ENCODE peak calls at places on chromosomes 11 and 22, in six cellular contexts. One of them, this sample, is unnamed.

GRCh38 chr22:23137905-23138520 is 3.8 kb downstream of the RSPH14 start:
- DNase-seq in CD8-positive, alpha-beta T cell: no peak
- DNase-seq in uterus: no peak
- DNase-seq in stomach: no peak
- DNase-seq in A549: no peak
- DNase-seq in lower lobe of right lung: no peak
- DNase-seq in this sample: no peak

GRCh38 chr11:100730266-100730665 is 43.2 kb downstream of the ARHGAP42 start:
- DNase-seq in CD8-positive, alpha-beta T cell: no peak
- DNase-seq in uterus: no peak
- DNase-seq in stomach: no peak
- DNase-seq in lower lobe of right lung: no peak
- DNase-seq in A549: no peak
- DNase-seq in this sample: no peak

GRCh38 chr11:47376543-47377371 is 1.6 kb downstream of the SPI1 start:
- DNase-seq in A549: no peak
- DNase-seq in lower lobe of right lung: peak
- DNase-seq in stomach: no peak
- DNase-seq in uterus: no peak
- DNase-seq in CD8-positive, alpha-beta T cell: no peak
- DNase-seq in this sample: peak

GRCh38 chr11:12789054-12789453 is 114.8 kb downstream of the TEAD1 start:
- DNase-seq in uterus: no peak
- DNase-seq in A549: no peak
- DNase-seq in stomach: no peak
- DNase-seq in CD8-positive, alpha-beta T cell: no peak
- DNase-seq in lower lobe of right lung: no peak
- DNase-seq in this sample: no peak

GRCh38 chr11:46808804-46809431 is 37.2 kb downstream of the CKAP5 start:
- DNase-seq in A549: peak
- DNase-seq in CD8-positive, alpha-beta T cell: no peak
- DNase-seq in uterus: no peak
- DNase-seq in lower lobe of right lung: no peak
- DNase-seq in stomach: no peak
- DNase-seq in this sample: no peak

GRCh38 chr11:86990520-86990919 is 35.3 kb upstream of the FZD4 start:
- DNase-seq in A549: no peak
- DNase-seq in uterus: no peak
- DNase-seq in stomach: no peak
- DNase-seq in lower lobe of right lung: no peak
- DNase-seq in CD8-positive, alpha-beta T cell: no peak
- DNase-seq in this sample: no peak

GRCh38 chr11:32200448-32200847 is 109.6 kb downstream of the RCN1 start:
- DNase-seq in CD8-positive, alpha-beta T cell: no peak
- DNase-seq in uterus: no peak
- DNase-seq in A549: no peak
- DNase-seq in lower lobe of right lung: no peak
- DNase-seq in stomach: no peak
- DNase-seq in this sample: no peak

GRCh38 chr22:50190182-50190951 is 4.7 kb downstream of the TRABD start:
- DNase-seq in lower lobe of right lung: peak
- DNase-seq in uterus: peak
- DNase-seq in stomach: peak
- DNase-seq in CD8-positive, alpha-beta T cell: peak
- DNase-seq in A549: peak
- DNase-seq in this sample: peak

GRCh38 chr22:45688606-45689080 is 17.0 kb downstream of the ATXN10 start:
- DNase-seq in CD8-positive, alpha-beta T cell: no peak
- DNase-seq in A549: peak
- DNase-seq in lower lobe of right lung: no peak
- DNase-seq in stomach: no peak
- DNase-seq in uterus: no peak
- DNase-seq in this sample: no peak

GRCh38 chr11:113859665-113860064 is 15.7 kb downstream of the USP28 start:
- DNase-seq in A549: no peak
- DNase-seq in stomach: no peak
- DNase-seq in lower lobe of right lung: no peak
- DNase-seq in CD8-positive, alpha-beta T cell: no peak
- DNase-seq in uterus: no peak
- DNase-seq in this sample: no peak

GRCh38 chr11:104668797-104669463 is 229.3 kb downstream of the CASP12 start:
- DNase-seq in uterus: no peak
- DNase-seq in CD8-positive, alpha-beta T cell: no peak
- DNase-seq in A549: no peak
- DNase-seq in lower lobe of right lung: no peak
- DNase-seq in stomach: no peak
- DNase-seq in this sample: no peak

GRCh38 chr22:28424427-28425080 is 255.1 kb downstream of the TTC28 start:
- DNase-seq in lower lobe of right lung: no peak
- DNase-seq in stomach: no peak
- DNase-seq in uterus: no peak
- DNase-seq in A549: no peak
- DNase-seq in CD8-positive, alpha-beta T cell: no peak
- DNase-seq in this sample: no peak

GRCh38 chr11:65972116-65972515 is 10.6 kb downstream of the SART1 start:
- DNase-seq in stomach: no peak
- DNase-seq in lower lobe of right lung: no peak
- DNase-seq in A549: no peak
- DNase-seq in CD8-positive, alpha-beta T cell: no peak
- DNase-seq in uterus: no peak
- DNase-seq in this sample: no peak

GRCh38 chr11:116586392-116586791 is 186.4 kb downstream of the BUD13 start:
- DNase-seq in stomach: no peak
- DNase-seq in uterus: no peak
- DNase-seq in A549: no peak
- DNase-seq in lower lobe of right lung: no peak
- DNase-seq in CD8-positive, alpha-beta T cell: no peak
- DNase-seq in this sample: no peak

GRCh38 chr11:116589402-116589801 is 183.4 kb downstream of the BUD13 start:
- DNase-seq in uterus: no peak
- DNase-seq in stomach: no peak
- DNase-seq in A549: no peak
- DNase-seq in CD8-positive, alpha-beta T cell: no peak
- DNase-seq in lower lobe of right lung: no peak
- DNase-seq in this sample: no peak

GRCh38 chr11:116595305-116595880 is 177.4 kb downstream of the BUD13 start:
- DNase-seq in lower lobe of right lung: no peak
- DNase-seq in uterus: no peak
- DNase-seq in A549: no peak
- DNase-seq in CD8-positive, alpha-beta T cell: no peak
- DNase-seq in stomach: no peak
- DNase-seq in this sample: no peak

GRCh38 chr11:116596346-116597260 is 176.2 kb downstream of the BUD13 start:
- DNase-seq in uterus: no peak
- DNase-seq in A549: no peak
- DNase-seq in lower lobe of right lung: no peak
- DNase-seq in stomach: no peak
- DNase-seq in CD8-positive, alpha-beta T cell: no peak
- DNase-seq in this sample: no peak

DNA sequence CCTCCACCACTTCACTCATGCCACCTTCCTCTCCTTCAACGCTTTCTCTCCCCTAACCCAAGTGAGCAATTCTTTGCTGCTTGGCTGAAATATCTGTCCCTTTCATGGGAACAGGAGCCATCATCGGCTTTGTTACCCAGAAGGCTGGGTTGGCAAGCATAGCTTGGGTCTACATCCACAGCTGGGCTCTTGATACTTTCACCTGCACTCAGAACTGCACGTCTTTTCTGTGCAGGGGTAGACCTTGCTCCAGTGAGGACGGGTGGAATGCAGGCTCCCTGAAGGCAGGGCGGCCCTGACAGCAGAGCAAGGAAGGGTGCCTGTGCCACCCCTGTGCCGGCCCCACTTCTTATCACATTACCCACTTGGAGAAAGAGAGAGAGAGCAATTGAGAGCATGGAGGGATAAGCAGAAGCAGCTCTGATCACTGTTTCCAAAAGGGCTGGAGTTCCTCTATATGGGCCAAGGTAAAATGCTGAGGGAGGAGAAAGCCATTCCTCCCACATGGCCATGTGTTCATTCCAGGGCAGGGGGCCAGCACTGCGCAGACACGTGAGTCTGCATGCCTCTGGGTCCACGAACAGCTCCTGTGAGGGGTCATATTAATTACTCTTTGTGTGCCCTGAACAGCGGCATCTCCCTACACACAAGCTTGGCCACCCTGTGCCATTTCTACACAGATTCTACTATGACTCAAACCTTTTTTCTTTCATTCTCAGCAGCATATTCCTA is 181.8 kb downstream of the BUD13 start:
- DNase-seq in lower lobe of right lung: no peak
- DNase-seq in CD8-positive, alpha-beta T cell: no peak
- DNase-seq in uterus: peak
- DNase-seq in A549: no peak
- DNase-seq in stomach: no peak
- DNase-seq in this sample: no peak
- H3K4me3 ChIP-seq in lower lobe of right lung: no peak
- H3K4me3 ChIP-seq in CD8-positive, alpha-beta T cell: no peak
- H3K4me3 ChIP-seq in uterus: no peak
- H3K4me3 ChIP-seq in A549: no peak
- H3K4me3 ChIP-seq in stomach: no peak
- H3K4me3 ChIP-seq in this sample: no peak

DNA sequence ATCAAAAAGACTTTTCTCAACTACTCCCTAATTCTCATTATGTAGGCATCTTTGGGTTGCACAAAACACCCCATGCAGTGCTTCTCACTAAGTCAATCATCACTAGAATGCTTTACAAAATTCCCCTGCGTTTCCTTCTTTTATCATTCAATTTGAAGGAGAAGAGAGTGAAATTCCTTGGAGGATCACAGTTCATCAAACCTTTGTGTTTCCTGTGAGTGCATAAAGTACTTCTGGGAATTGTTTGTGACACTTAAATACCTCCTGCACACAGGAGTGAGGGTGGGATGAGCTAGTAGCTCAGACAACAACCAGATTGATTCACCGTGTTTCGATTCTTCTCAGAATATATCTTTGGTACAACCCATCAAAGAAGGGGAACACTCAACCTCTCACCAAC is 3.7 kb upstream of the OR5AR1 start:
- DNase-seq in CD8-positive, alpha-beta T cell: no peak
- DNase-seq in stomach: no peak
- DNase-seq in lower lobe of right lung: no peak
- DNase-seq in uterus: no peak
- DNase-seq in A549: no peak
- DNase-seq in this sample: no peak
- H3K4me3 ChIP-seq in CD8-positive, alpha-beta T cell: no peak
- H3K4me3 ChIP-seq in stomach: no peak
- H3K4me3 ChIP-seq in lower lobe of right lung: no peak
- H3K4me3 ChIP-seq in uterus: no peak
- H3K4me3 ChIP-seq in A549: no peak
- H3K4me3 ChIP-seq in this sample: no peak

GRCh38 chr11:6319879-6320410 is 356 bp downstream of the CAVIN3 start:
- DNase-seq in CD8-positive, alpha-beta T cell: no peak
- DNase-seq in lower lobe of right lung: peak
- DNase-seq in stomach: peak
- DNase-seq in A549: peak
- DNase-seq in uterus: peak
- DNase-seq in this sample: peak
- H3K4me3 ChIP-seq in CD8-positive, alpha-beta T cell: no peak
- H3K4me3 ChIP-seq in lower lobe of right lung: peak
- H3K4me3 ChIP-seq in stomach: peak
- H3K4me3 ChIP-seq in A549: peak
- H3K4me3 ChIP-seq in uterus: peak
- H3K4me3 ChIP-seq in this sample: peak

GRCh38 chr11:85717360-85717927 is 31.4 kb upstream of the CCDC89 start:
- DNase-seq in CD8-positive, alpha-beta T cell: no peak
- DNase-seq in stomach: no peak
- DNase-seq in A549: no peak
- DNase-seq in uterus: no peak
- DNase-seq in lower lobe of right lung: no peak
- DNase-seq in this sample: no peak
- H3K4me3 ChIP-seq in CD8-positive, alpha-beta T cell: no peak
- H3K4me3 ChIP-seq in stomach: no peak
- H3K4me3 ChIP-seq in A549: no peak
- H3K4me3 ChIP-seq in uterus: no peak
- H3K4me3 ChIP-seq in lower lobe of right lung: no peak
- H3K4me3 ChIP-seq in this sample: no peak

DNA sequence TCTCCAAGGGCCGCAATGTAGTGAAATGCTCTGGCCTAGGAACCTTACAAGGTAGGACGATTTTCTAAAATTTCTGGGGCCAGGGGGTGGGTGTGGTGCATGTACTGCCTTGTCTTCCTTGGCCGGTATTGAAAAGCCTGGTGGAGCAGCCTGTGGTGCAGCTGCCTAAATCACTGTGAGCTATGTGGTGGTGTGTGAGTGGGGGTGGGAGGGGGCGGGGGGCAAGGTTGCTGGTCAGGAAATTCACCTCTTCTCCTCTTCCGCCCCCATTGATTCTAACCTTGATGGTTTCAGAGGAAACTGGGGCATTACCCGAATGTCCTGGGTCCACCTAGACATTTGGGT is 137.2 kb downstream of the DBX1 start:
- DNase-seq in CD8-positive, alpha-beta T cell: no peak
- DNase-seq in uterus: no peak
- DNase-seq in stomach: no peak
- DNase-seq in A549: no peak
- DNase-seq in lower lobe of right lung: no peak
- DNase-seq in this sample: no peak
- H3K4me3 ChIP-seq in CD8-positive, alpha-beta T cell: no peak
- H3K4me3 ChIP-seq in uterus: no peak
- H3K4me3 ChIP-seq in stomach: no peak
- H3K4me3 ChIP-seq in A549: peak
- H3K4me3 ChIP-seq in lower lobe of right lung: no peak
- H3K4me3 ChIP-seq in this sample: no peak

GRCh38 chr22:17085277-17086091 is 684 bp downstream of the IL17RA start:
- DNase-seq in lower lobe of right lung: peak
- DNase-seq in uterus: peak
- DNase-seq in stomach: peak
- DNase-seq in A549: no peak
- DNase-seq in CD8-positive, alpha-beta T cell: no peak
- DNase-seq in this sample: peak

GRCh38 chr22:17086750-17087149 is 1.9 kb downstream of the IL17RA start:
- DNase-seq in CD8-positive, alpha-beta T cell: no peak
- DNase-seq in stomach: no peak
- DNase-seq in lower lobe of right lung: no peak
- DNase-seq in uterus: no peak
- DNase-seq in A549: no peak
- DNase-seq in this sample: no peak

GRCh38 chr22:17084554-17085276 is at the start of gene IL17RA:
- DNase-seq in stomach: peak
- DNase-seq in uterus: peak
- DNase-seq in CD8-positive, alpha-beta T cell: peak
- DNase-seq in lower lobe of right lung: peak
- DNase-seq in A549: peak
- DNase-seq in this sample: peak

GRCh38 chr22:17087176-17088131 is 2.7 kb downstream of the IL17RA start:
- DNase-seq in A549: no peak
- DNase-seq in uterus: no peak
- DNase-seq in stomach: no peak
- DNase-seq in lower lobe of right lung: no peak
- DNase-seq in CD8-positive, alpha-beta T cell: no peak
- DNase-seq in this sample: no peak

GRCh38 chr22:17086301-17086700 is 1.5 kb downstream of the IL17RA start:
- DNase-seq in lower lobe of right lung: no peak
- DNase-seq in stomach: no peak
- DNase-seq in A549: no peak
- DNase-seq in uterus: no peak
- DNase-seq in CD8-positive, alpha-beta T cell: no peak
- DNase-seq in this sample: no peak
- H3K4me3 ChIP-seq in lower lobe of right lung: peak
- H3K4me3 ChIP-seq in stomach: peak
- H3K4me3 ChIP-seq in A549: no peak
- H3K4me3 ChIP-seq in uterus: no peak
- H3K4me3 ChIP-seq in CD8-positive, alpha-beta T cell: peak
- H3K4me3 ChIP-seq in this sample: peak

This sample was measured in psoas muscle.